ENCODE peak calls at places on chromosome 10, in six cellular contexts. U is OCI-M1; J is astrocyte of the hippocampus; N is activated T-cell treated with anti-CD3 and anti-CD28 coated beads, Interleukin-2, amount 50 U/mL, for 48 hours; G is T1000; O is iris pigment epithelial cell. E is an unnamed sample.

GRCh38 chr10:129921801-129922597 is 42.1 kb downstream of the EBF3 start:
- DNase-seq in U (no peak), G (no peak), N (no peak), O (no peak), J (no peak), E (no peak)

GRCh38 chr10:100989088-100989487 is 1.7 kb downstream of the TWNK start:
- DNase-seq in J (no peak), O (no peak), G (no peak), N (no peak), U (no peak), E (no peak)

GRCh38 chr10:122181055-122181732 is 89.9 kb upstream of the BTBD16 start:
- DNase-seq in O (peak; percentile 50), N (no peak), G (no peak), U (no peak), J (peak; percentile 46), E (peak; percentile 20)

GRCh38 chr10:123636598-123637325 is 29.4 kb upstream of the GPR26 start:
- DNase-seq in O (no peak), J (no peak), G (no peak), N (no peak), U (no peak), E (peak; percentile 8)

GRCh38 chr10:100739516-100740368 is 5.6 kb upstream of the PAX2 start:
- DNase-seq in G (no peak), N (peak; percentile 27), J (no peak), O (no peak), U (no peak), E (no peak)

GRCh38 chr10:103748020-103748419 is 107.4 kb downstream of the SH3PXD2A start:
- DNase-seq in N (peak; percentile 37), G (no peak), U (no peak), O (no peak), J (no peak), E (peak; percentile 87)

GRCh38 chr10:127986543-127987466 is 79.9 kb downstream of the PTPRE start:
- DNase-seq in N (no peak), U (no peak), G (no peak), O (no peak), J (peak; percentile 78), E (no peak)

GRCh38 chr10:55311823-55312431 is 510.9 kb upstream of the PCDH15 start:
- DNase-seq in N (no peak), U (no peak), G (no peak), J (peak; percentile 2), O (no peak), E (peak; percentile 64)

GRCh38 chr10:95728535-95728934 is 27.4 kb upstream of the ENTPD1 start:
- DNase-seq in J (no peak), N (no peak), U (peak; percentile 56), G (no peak), O (peak; percentile 64), E (peak; percentile 9)

GRCh38 chr10:100382553-100382952 is 35.5 kb downstream of the SCD start:
- DNase-seq in G (no peak), U (no peak), J (no peak), N (no peak), O (no peak), E (no peak)